ENCODE peak calls at places on chromosomes 5 and 9, in nine cellular contexts. Y is progenitor cell of endocrine pancreas; H is AG08395; Z is activated CD8-positive, alpha-beta memory T cell treated with anti-CD3 and anti-CD28 coated beads, Interleukin-2, amount 10 ng/mL, durations not matched to agents 7 days and 5 days; W is Karpas-422; S is M059J; F is Kasumi-1; C is HCEC 1CT; P is skeletal muscle cell. X is an unnamed sample.

GRCh38 chr5:69136296-69136695 is 30.7 kb upstream of the CCNB1 start:
- DNase-seq in Y (no peak), H (no peak), Z (no peak), W (peak), S (no peak), F (no peak), C (no peak), P (peak), X (no peak)

GRCh38 chr5:109224276-109224675 is 185.5 kb downstream of the PJA2 start:
- DNase-seq in Y (no peak), H (no peak), Z (no peak), W (no peak), S (no peak), F (no peak), C (no peak), P (no peak), X (no peak)

GRCh38 chr9:9614607-9615006 is 998.2 kb downstream of the PTPRD start:
- DNase-seq in Y (no peak), H (no peak), Z (no peak), W (no peak), S (no peak), F (no peak), C (no peak), P (no peak), X (no peak)

GRCh38 chr5:152529456-152529855 is 124.4 kb upstream of the NMUR2 start:
- DNase-seq in Y (no peak), H (no peak), Z (no peak), W (no peak), S (no peak), F (no peak), C (no peak), P (no peak), X (no peak)

GRCh38 chr5:72711361-72711760 is 105.1 kb upstream of the TNPO1 start:
- DNase-seq in Y (no peak), H (no peak), Z (no peak), W (no peak), S (no peak), F (no peak), C (no peak), P (no peak), X (no peak)

GRCh38 chr5:158979749-158980521 is 119.8 kb downstream of the EBF1 start:
- DNase-seq in Y (no peak), H (peak), Z (no peak), W (no peak), S (peak), F (no peak), C (no peak), P (no peak), X (no peak)

GRCh38 chr9:124045076-124045829 is 33.7 kb downstream of the LHX2 start:
- DNase-seq in Y (no peak), H (peak), Z (no peak), W (no peak), S (peak), F (no peak), C (no peak), P (no peak), X (no peak)

GRCh38 chr9:124342946-124343485 is 72.2 kb downstream of the PSMB7 start:
- DNase-seq in Y (no peak), H (peak), Z (no peak), W (no peak), S (peak), F (no peak), C (peak), P (peak), X (no peak)

GRCh38 chr5:130532786-130533185 is 628.5 kb downstream of the CHSY3 start:
- DNase-seq in Y (no peak), H (peak), Z (no peak), W (no peak), S (no peak), F (no peak), C (no peak), P (no peak), X (no peak)

GRCh38 chr9:135403733-135404450 is 75.7 kb upstream of the PPP1R26 start:
- DNase-seq in Y (no peak), H (no peak), Z (no peak), W (no peak), S (no peak), F (no peak), C (no peak), P (no peak), X (no peak)

GRCh38 chr5:137617806-137618205 is 118.1 kb downstream of the KLHL3 start:
- DNase-seq in Y (no peak), H (peak), Z (no peak), W (no peak), S (peak), F (no peak), C (peak), P (no peak), X (no peak)

X was measured in effector memory CD4-positive, alpha-beta T cell.